ENCODE peak calls at places on chromosomes 3 and 15, in nine cellular contexts. I is left ventricle myocardium inferior, P is H9, A is IMR-90, F is lung, U is heart right ventricle, S is neural progenitor cell, R is heart left ventricle, G is lower lobe of right lung. H is an unnamed sample. For H3K27me3, the result is how much of the 10 kb centered on the place peaks cover.

GRCh38 chr3:38587548-38588131 is 61.8 kb downstream of the SCN5A start:
- DNase-seq in F (no peak), P (peak), G (peak), S (no peak), I (no peak), U (no peak), R (peak), A (no peak), H (peak)

GRCh38 chr3:182631183-182632076 is 161.9 kb upstream of the ATP11B start:
- DNase-seq in A (no peak), S (no peak), G (no peak), I (no peak), F (no peak), P (no peak), R (no peak), U (no peak), H (no peak)

GRCh38 chr3:117553461-117553860 is 843.9 kb downstream of the TUSC7 start:
- DNase-seq in F (no peak), A (peak), S (no peak), P (no peak), I (no peak), G (no peak), U (no peak), R (no peak), H (no peak)

GRCh38 chr15:85407421-85408269 is 27.2 kb downstream of the AKAP13 start:
- DNase-seq in U (no peak), I (no peak), P (no peak), S (no peak), A (peak), R (no peak), F (peak), G (no peak), H (no peak)

GRCh38 chr3:189149203-189149602 is 22.6 kb upstream of the TPRG1 start:
- DNase-seq in R (no peak), I (no peak), S (no peak), U (no peak), P (no peak), F (no peak), A (no peak), G (no peak), H (no peak)

GRCh38 chr3:176321099-176321498 is 876.2 kb downstream of the TBL1XR1 start:
- DNase-seq in A (no peak), S (no peak), U (no peak), I (no peak), R (no peak), F (no peak), P (no peak), G (no peak), H (no peak)

GRCh38 chr3:171013822-171014748 is 12.4 kb downstream of the SLC2A2 start:
- DNase-seq in F (no peak), S (no peak), U (no peak), P (no peak), A (no peak), G (no peak), I (no peak), R (no peak), H (no peak)

GRCh38 chr3:149604125-149604851 is 53.5 kb downstream of the WWTR1 start:
- DNase-seq in G (no peak), U (no peak), A (peak), I (no peak), R (no peak), P (peak), S (peak), F (no peak), H (no peak)

GRCh38 chr15:80773122-80773551 is 6.0 kb upstream of the CEMIP start:
- DNase-seq in U (no peak), F (no peak), S (no peak), A (peak), R (no peak), I (no peak), G (no peak), P (no peak), H (no peak)

GRCh38 chr3:190446492-190447301 is 3.0 kb downstream of the TMEM207 start:
- DNase-seq in S (no peak), U (no peak), P (no peak), I (no peak), A (no peak), G (no peak), R (no peak), F (no peak), H (no peak)

GRCh38 chr3:40407007-40407406 is 20.0 kb downstream of the ENTPD3 start:
- DNase-seq in I (no peak), P (no peak), S (no peak), A (no peak), R (no peak), F (no peak), G (no peak), U (no peak), H (no peak)

GRCh38 chr3:4514321-4514720 is 21.2 kb downstream of the ITPR1 start:
- DNase-seq in I (no peak), G (no peak), P (no peak), S (no peak), F (no peak), R (no peak), A (no peak), U (no peak), H (no peak)

GRCh38 chr3:55958605-55959004 is 471.5 kb upstream of the WNT5A start:
- DNase-seq in R (no peak), F (no peak), I (no peak), A (no peak), U (no peak), S (no peak), G (no peak), P (no peak), H (no peak)

GRCh38 chr3:32184187-32184730 is 54.2 kb upstream of the CMTM8 start:
- DNase-seq in P (no peak), S (no peak), I (no peak), F (no peak), G (no peak), A (no peak), R (no peak), U (no peak), H (no peak)

GRCh38 chr3:137460944-137461343 is 303.2 kb upstream of the SOX14 start:
- DNase-seq in U (no peak), A (no peak), S (no peak), I (no peak), P (no peak), R (no peak), F (no peak), G (no peak), H (no peak)

GRCh38 chr3:126131881-126132750 is 48.2 kb upstream of the SLC41A3 start:
- DNase-seq in G (peak), S (no peak), F (no peak), P (peak), R (peak), A (no peak), I (peak), U (no peak), H (no peak)

GRCh38 chr3:34218706-34219105 is 420.3 kb downstream of the PDCD6IP start:
- DNase-seq in U (no peak), P (no peak), A (no peak), R (no peak), G (no peak), F (no peak), S (no peak), I (no peak), H (no peak)

GRCh38 chr3:120218981-120219380 is 66.0 kb downstream of the GPR156 start:
- DNase-seq in A (no peak), S (no peak), R (no peak), I (no peak), P (no peak), U (no peak), F (no peak), G (no peak), H (no peak)

GRCh38 chr3:50445919-50446318 is 57.5 kb downstream of the CACNA2D2 start:
- DNase-seq in R (no peak), G (peak), I (no peak), A (no peak), P (no peak), F (peak), S (no peak), U (no peak), H (no peak)

GRCh38 chr3:140406655-140407054 is 271.2 kb upstream of the TRIM42 start:
- DNase-seq in S (no peak), P (no peak), G (no peak), U (no peak), R (no peak), F (no peak), A (no peak), I (no peak), H (no peak)

GRCh38 chr3:126135398-126136076 is 44.8 kb downstream of the ALDH1L1 start:
- DNase-seq in I (no peak), P (peak), G (peak), R (peak), U (no peak), S (no peak), A (no peak), F (no peak), H (no peak)

GRCh38 chr3:122421101-122421500 is 5.2 kb upstream of the WDR5B start:
- DNase-seq in R (no peak), P (no peak), I (no peak), S (no peak), F (no peak), G (peak), A (no peak), U (no peak), H (no peak)
- H3K27ac ChIP-seq in R (no peak), P (no peak), I (no peak), S (no peak), F (no peak), G (no peak), A (no peak), U (no peak), H (no peak)

GRCh38 chr3:180340395-180340794 is 261.6 kb upstream of the TTC14 start:
- DNase-seq in S (no peak), G (no peak), F (no peak), U (no peak), A (no peak), I (no peak), P (no peak), R (no peak), H (no peak)

DNA sequence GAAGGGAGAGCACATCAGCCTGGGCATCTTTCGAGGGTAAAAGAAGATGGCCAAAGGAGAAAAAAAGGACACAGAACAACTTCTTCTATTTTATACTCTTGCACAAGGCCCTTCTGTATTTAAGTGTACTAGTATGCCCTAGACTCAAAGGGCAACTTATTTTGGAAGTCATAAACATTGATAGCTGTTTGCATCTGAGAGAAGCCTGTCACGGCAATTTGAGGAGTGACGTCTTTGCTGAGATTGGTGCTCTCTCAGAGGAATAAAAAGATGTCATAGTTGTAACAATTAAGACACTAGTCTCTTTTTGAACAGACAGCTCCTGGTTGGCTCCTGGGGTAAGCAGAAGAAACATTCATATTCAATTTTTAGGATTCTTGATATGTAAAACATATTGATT is 260.4 kb upstream of the TTC14 start:
- DNase-seq in R (no peak), P (no peak), G (no peak), F (no peak), I (no peak), A (no peak), U (no peak), S (no peak), H (no peak)
- TF ChIP-seq CTCF in R (no peak), P (no peak), G (no peak), F (no peak), I (no peak), A (no peak), U (no peak), S (no peak), H (no peak)

DNA sequence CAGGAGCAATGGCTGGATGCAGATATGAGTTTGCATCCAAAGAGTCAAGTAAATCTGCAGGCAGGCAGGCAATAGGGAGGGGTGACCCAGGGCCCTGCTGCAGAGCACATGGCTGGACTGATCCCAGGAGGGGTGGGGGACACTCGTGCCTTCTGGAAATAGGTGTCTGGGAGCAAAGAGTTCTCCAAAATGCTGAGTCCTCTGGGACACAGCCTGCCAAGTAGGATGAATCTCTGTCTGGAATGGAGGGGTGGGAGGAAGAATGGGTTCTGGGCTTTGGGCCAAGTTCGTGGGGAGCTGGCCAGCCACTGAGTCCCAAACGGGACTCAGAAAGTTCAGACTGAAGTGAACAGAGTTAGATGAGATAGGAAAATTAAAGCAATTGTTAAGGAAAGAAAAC is 214.5 kb downstream of the MTHFS start:
- DNase-seq in G (no peak), U (peak), A (peak), I (peak), P (no peak), S (no peak), F (no peak), R (peak), H (no peak)
- H3K27me3 ChIP-seq in G (under half), U (under half), A (under half), I (under half), P (under half), S (under half), F (under half), R (under half), H (under half)

GRCh38 chr15:66474140-66474539 is 23.4 kb downstream of the SNAPC5 start:
- DNase-seq in U (no peak), S (no peak), R (no peak), G (no peak), P (peak), A (no peak), I (no peak), F (no peak), H (no peak)

GRCh38 chr15:66477011-66477410 is 20.6 kb downstream of the SNAPC5 start:
- DNase-seq in R (no peak), G (no peak), S (no peak), P (no peak), U (no peak), F (no peak), A (no peak), I (no peak), H (no peak)

GRCh38 chr15:66476535-66476934 is 21.0 kb downstream of the SNAPC5 start:
- DNase-seq in G (no peak), U (no peak), F (no peak), A (no peak), S (no peak), P (no peak), R (no peak), I (no peak), H (no peak)

DNA sequence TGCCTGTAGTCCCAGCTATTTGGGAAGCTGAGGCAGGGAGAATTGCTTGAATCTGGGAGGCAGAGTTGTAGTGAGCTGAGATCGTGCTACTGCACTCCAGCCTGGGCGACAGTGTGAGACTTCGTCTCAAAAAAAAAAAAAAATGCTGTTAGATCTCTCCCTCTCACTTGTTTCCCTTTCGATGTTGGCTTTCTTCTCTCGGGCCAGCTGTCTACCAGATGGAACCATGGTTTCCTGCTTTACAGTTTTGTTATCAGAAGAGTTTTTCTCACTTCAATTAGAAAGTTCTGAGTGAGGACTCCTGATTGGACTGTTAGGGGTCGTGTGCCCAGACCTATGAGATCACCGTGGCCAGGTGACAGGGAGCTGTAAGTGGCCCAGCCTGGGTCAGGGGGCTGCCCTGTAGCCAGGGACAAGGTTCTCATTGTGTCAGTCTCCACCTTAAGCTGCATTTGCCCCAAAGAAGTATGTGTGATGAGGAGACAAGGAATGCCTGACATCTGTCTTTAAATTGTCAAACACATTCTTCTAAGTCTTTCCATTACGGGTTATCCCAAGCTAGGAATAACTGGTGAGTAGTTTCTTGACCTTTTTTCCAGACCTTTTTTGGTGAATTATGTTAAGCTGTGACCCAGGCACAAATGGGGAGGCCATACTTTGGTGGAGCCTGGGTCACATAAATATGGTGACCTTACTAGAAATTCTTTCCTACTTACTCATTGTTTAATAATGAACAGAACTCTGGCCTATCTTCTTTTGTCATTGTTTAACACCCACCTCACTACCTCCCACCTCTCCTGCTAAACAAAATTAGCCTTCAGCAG is 25.2 kb downstream of the SNAPC5 start:
- DNase-seq in I (no peak), F (no peak), G (no peak), S (no peak), P (no peak), R (no peak), U (no peak), A (peak), H (no peak)
- H3K27ac ChIP-seq in I (peak), F (no peak), G (no peak), S (no peak), P (peak), R (no peak), U (no peak), A (no peak), H (peak)